ENCODE peak calls at places on chromosome X, in ten cellular contexts. Y, W, P, T, H, V, J, N, F and U are unnamed samples.

GRCh38 chrX:133314297-133314696 is 96.1 kb upstream of the TFDP3 start:
- DNase-seq in Y (no peak), W (no peak), P (no peak), T (no peak), H (no peak), V (no peak), J (no peak), N (no peak), F (no peak), U (no peak)

GRCh38 chrX:22095306-22095705 is 63.2 kb downstream of the PHEX start:
- DNase-seq in Y (peak; percentile 10), W (no peak), P (peak; percentile 62), T (peak; percentile 59), H (peak; percentile 19), V (no peak), J (peak; percentile 78), N (no peak), F (peak; percentile 51), U (no peak)

GRCh38 chrX:13007519-13008188 is 32.7 kb downstream of the TMSB4X start:
- DNase-seq in Y (no peak), W (no peak), P (no peak), T (peak; percentile 69), H (no peak), V (no peak), J (no peak), N (no peak), F (peak; percentile 56), U (no peak)

GRCh38 chrX:13721819-13722527 is 12.4 kb downstream of the TRAPPC2 start:
- DNase-seq in Y (no peak), W (no peak), P (peak; percentile 81), T (peak; percentile 63), H (no peak), V (no peak), J (no peak), N (no peak), F (peak; percentile 47), U (no peak)

GRCh38 chrX:39397561-39398200 is 596.4 kb downstream of the MID1IP1 start:
- DNase-seq in Y (no peak), W (no peak), P (no peak), T (no peak), H (no peak), V (no peak), J (no peak), N (no peak), F (no peak), U (no peak)

GRCh38 chrX:30649859-30650258 is 3.4 kb upstream of the GK start:
- DNase-seq in Y (no peak), W (no peak), P (peak; percentile 54), T (no peak), H (no peak), V (peak; percentile 45), J (no peak), N (no peak), F (no peak), U (no peak)

GRCh38 chrX:45767021-45767491 is 566.4 kb upstream of the DIPK2B start:
- DNase-seq in Y (no peak), W (no peak), P (peak; percentile 71), T (peak; percentile 48), H (no peak), V (peak; percentile 21), J (no peak), N (no peak), F (peak; percentile 41), U (no peak)

GRCh38 chrX:141467442-141467841 is 117.1 kb downstream of the SPANXA1 start:
- DNase-seq in Y (no peak), W (no peak), P (peak; percentile 14), T (no peak), H (peak; percentile 1), V (no peak), J (no peak), N (peak; percentile 37), F (no peak), U (no peak)

GRCh38 chrX:109934935-109935334 is 68.0 kb upstream of the TMEM164 start:
- DNase-seq in Y (no peak), W (no peak), P (peak; percentile 75), T (no peak), H (no peak), V (no peak), J (no peak), N (no peak), F (peak; percentile 7), U (no peak)

DNA sequence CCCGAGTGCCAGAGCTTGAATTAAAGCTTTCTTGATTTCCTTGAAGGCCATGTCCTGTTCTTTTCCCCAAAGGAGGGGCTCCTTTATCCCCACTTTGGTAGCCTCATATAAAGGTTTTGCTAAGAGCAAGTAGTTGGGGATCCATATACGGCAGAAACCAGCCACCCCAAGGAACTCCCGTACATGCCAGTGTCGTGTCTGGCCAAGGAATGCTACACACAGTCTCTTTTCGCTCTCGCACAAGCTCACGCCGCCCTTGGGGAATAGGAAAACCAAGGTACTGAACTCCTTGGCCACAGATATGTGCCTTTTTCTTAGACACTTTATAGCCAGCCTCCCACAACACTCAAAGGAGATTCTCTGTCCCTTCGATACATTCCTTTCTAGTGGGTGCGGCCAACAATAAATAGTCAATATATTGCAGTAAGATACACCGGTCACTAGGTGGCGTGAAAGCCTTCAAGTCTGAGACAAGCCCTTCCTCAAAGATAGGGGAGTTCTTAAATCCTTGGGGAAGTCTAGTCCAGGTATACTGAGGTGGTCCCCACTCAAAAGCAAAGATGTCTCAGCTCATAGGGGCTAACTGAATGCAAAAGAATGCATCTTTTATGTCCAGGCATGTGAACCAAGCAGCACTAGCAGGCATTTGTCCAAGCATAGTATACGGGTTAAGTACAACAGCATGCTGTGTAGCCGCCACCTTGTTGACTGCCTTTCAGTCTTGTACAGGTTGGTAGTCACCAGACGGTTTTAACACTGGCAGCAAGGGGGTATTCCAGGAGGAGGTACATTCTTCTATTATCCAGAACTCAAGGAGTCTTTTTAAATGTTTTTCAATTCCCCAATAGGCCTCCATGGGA is 57.8 kb upstream of the XAGE1B start:
- DNase-seq in Y (peak; percentile 27), W (peak; percentile 22), P (peak; percentile 75), T (peak; percentile 53), H (peak; percentile 62), V (peak; percentile 41), J (no peak), N (peak; percentile 80), F (peak; percentile 29), U (no peak)
- TF ChIP-seq CTCF in Y (peak; percentile 49), W (peak; percentile 33), P (peak; percentile 67), T (peak; percentile 51), H (peak; percentile 56), V (peak; percentile 60), J (peak; percentile 46), N (peak; percentile 65), F (peak; percentile 51), U (peak; percentile 75)

DNA sequence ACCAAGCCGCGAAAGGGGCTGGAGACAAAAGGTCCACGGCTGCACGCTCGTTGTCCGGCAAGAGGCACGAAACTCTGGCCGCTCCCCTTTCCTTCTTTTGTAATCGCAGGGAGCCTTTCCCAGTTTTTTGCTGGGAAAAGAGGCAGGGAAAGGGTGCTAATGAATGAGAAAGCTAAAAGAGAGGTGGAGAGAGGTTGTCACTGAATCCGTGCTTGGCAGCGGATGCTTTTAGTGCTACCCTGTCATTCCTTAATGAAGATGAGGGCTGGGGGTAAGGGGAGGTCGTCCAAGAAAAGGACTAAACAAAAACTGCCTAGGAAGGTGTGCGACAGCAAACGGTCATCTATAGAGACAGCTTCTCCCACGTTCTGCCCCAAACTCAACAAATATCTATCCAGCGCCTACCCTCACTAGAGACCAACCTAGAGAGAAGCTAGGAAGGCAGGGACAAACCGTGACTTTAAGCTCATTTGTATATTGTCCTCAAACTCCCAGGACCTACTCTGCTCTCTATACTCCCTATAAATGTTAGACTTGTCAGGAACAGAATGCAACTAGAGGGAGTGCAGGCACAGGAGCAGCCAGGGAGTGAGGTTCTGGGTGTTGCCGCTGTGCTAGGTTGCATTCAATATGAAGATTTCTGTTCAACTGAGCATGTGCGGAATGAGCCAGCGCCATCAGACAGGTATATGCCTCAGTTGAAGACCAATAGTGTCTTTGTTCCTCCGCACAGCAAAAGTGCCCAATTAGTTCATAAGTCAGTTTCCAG is 755 bp upstream of the CASK start:
- DNase-seq in Y (peak; percentile 51), W (peak; percentile 22), P (peak; percentile 56), T (peak; percentile 41), H (peak; percentile 56), V (peak; percentile 12), J (no peak), N (no peak), F (peak; percentile 39), U (no peak)
- TF ChIP-seq CTCF in Y (no peak), W (no peak), P (peak; percentile 29), T (no peak), H (no peak), V (no peak), J (no peak), N (no peak), F (no peak), U (no peak)

DNA sequence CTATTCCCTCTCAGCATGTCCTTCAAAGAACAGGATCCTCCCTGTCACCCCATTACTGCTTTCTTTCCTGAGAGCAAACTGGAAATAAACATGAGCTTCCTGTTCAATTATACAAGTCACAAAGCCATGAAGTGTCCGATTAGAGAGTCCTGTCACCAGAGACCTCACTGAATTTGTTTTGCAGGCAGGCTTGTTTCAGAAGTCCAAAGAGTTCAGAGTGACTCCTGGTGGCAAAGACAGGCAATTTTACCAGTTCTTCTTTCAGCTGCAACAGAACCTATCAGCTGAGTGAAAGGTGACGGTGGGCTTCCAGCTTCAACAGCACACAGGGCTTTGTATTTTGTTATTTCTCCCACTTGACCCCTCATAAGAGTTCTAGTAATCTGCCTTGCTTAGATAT is 6.4 kb downstream of the ELK1 start:
- DNase-seq in Y (no peak), W (no peak), P (peak; percentile 72), T (peak; percentile 21), H (peak; percentile 51), V (no peak), J (no peak), N (no peak), F (no peak), U (no peak)
- TF ChIP-seq CTCF in Y (no peak), W (peak; percentile 31), P (peak; percentile 65), T (peak; percentile 43), H (peak; percentile 55), V (peak; percentile 23), J (no peak), N (peak; percentile 45), F (peak; percentile 32), U (peak; percentile 57)

GRCh38 chrX:135436966-135437866 is 15.5 kb downstream of the SMIM10L2A start:
- DNase-seq in Y (no peak), W (no peak), P (no peak), T (no peak), H (no peak), V (no peak), J (no peak), N (no peak), F (no peak), U (no peak)

GRCh38 chrX:135437867-135438733 is 16.4 kb downstream of the SMIM10L2A start:
- DNase-seq in Y (no peak), W (no peak), P (no peak), T (no peak), H (no peak), V (no peak), J (no peak), N (peak; percentile 38), F (no peak), U (no peak)

GRCh38 chrX:135436456-135436855 is 14.7 kb downstream of the SMIM10L2A start:
- DNase-seq in Y (no peak), W (no peak), P (no peak), T (no peak), H (no peak), V (no peak), J (no peak), N (no peak), F (no peak), U (no peak)

GRCh38 chrX:135435933-135436332 is 14.2 kb downstream of the SMIM10L2A start:
- DNase-seq in Y (no peak), W (no peak), P (no peak), T (no peak), H (no peak), V (no peak), J (no peak), N (no peak), F (no peak), U (no peak)

GRCh38 chrX:135438734-135439043 is 16.9 kb downstream of the SMIM10L2A start:
- DNase-seq in Y (no peak), W (no peak), P (no peak), T (no peak), H (no peak), V (no peak), J (no peak), N (no peak), F (no peak), U (no peak)
- TF ChIP-seq CTCF in Y (no peak), W (no peak), P (no peak), T (no peak), H (no peak), V (no peak), J (no peak), N (no peak), F (no peak), U (no peak)